ENCODE peak calls at places on chromosomes 3 and 15, in seven cellular contexts. F is cardiac muscle cell; O is CD4-positive, alpha-beta memory T cell; I is Panc1; Q is transverse colon; J is body of pancreas; P is psoas muscle. C is an unnamed sample. For H3K4me1, the result is how much of the 10 kb centered on the place peaks cover.

GRCh38 chr3:188342991-188343732 is 189.2 kb downstream of the LPP start:
- DNase-seq in I (no peak), O (no peak), F (no peak), J (no peak), Q (no peak), P (no peak), C (no peak)

GRCh38 chr15:48899793-48900192 is 21.9 kb downstream of the EID1 start:
- DNase-seq in O (no peak), Q (no peak), F (no peak), I (no peak), P (no peak), J (no peak), C (no peak)

GRCh38 chr15:37628507-37628906 is 305.9 kb upstream of the TMCO5A start:
- DNase-seq in Q (no peak), J (no peak), I (no peak), P (no peak), F (no peak), O (no peak), C (no peak)

GRCh38 chr3:55721716-55722484 is 234.8 kb upstream of the WNT5A start:
- DNase-seq in Q (peak), J (peak), O (no peak), P (peak), F (peak), I (no peak), C (peak)

GRCh38 chr3:13543251-13543650 is 5.7 kb upstream of the FBLN2 start:
- DNase-seq in Q (peak), F (no peak), J (peak), O (no peak), P (peak), I (no peak), C (peak)

GRCh38 chr3:56645407-56645806 is 37.7 kb downstream of the TASOR start:
- DNase-seq in J (no peak), P (no peak), O (no peak), F (no peak), Q (no peak), I (no peak), C (no peak)

GRCh38 chr15:101187820-101188516 is 63.9 kb downstream of the CHSY1 start:
- DNase-seq in I (no peak), F (peak), P (no peak), O (no peak), Q (no peak), J (peak), C (no peak)

GRCh38 chr3:148023994-148024393 is 614.8 kb downstream of the ZIC1 start:
- DNase-seq in O (no peak), J (peak), F (no peak), I (no peak), P (no peak), Q (no peak), C (no peak)

GRCh38 chr15:66008920-66009572 is 139.8 kb downstream of the RAB11A start:
- DNase-seq in P (no peak), I (no peak), Q (peak), O (no peak), J (no peak), F (no peak), C (no peak)

GRCh38 chr3:197007296-197007940 is 22.2 kb downstream of the MELTF start:
- DNase-seq in P (peak), O (no peak), Q (no peak), J (no peak), I (no peak), F (no peak), C (no peak)
- H3K4me1 ChIP-seq in P (under half), O (under half), Q (under half), J (under half), I (under half), F (under half), C (under half)

GRCh38 chr3:25654576-25654975 is 10.1 kb downstream of the TOP2B start:
- DNase-seq in Q (no peak), O (no peak), F (no peak), P (no peak), I (no peak), J (no peak), C (no peak)
- H3K4me3 ChIP-seq in Q (no peak), O (no peak), F (no peak), P (no peak), I (no peak), J (no peak), C (no peak)

DNA sequence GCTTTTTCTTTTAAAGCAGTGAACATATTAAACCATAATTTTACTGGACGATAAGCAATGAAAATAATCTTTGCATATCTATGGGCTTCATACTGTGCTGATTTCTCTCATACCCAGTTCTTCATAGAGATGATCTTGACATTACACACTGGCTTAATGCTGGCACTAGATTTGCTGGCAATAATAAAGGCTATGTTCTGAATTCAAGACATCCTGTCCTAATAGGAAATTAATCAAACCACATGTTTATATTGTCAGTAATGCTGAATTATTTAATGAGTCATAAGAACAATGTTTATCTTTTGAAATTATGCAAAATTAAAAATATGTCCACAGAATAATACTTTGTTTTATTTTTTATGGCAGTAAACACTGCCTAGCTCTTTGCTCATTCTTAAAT is 643.2 kb downstream of the OTOL1 start:
- DNase-seq in I (no peak), P (no peak), O (no peak), J (no peak), Q (no peak), F (no peak), C (no peak)
- H3K4me1 ChIP-seq in I (under half), P (under half), O (under half), J (under half), Q (under half), F (under half), C (under half)

GRCh38 chr3:151541184-151541583 is 80.3 kb upstream of the IGSF10 start:
- DNase-seq in J (no peak), O (no peak), F (no peak), P (no peak), I (no peak), Q (no peak), C (no peak)

GRCh38 chr3:151537751-151538150 is 76.9 kb upstream of the IGSF10 start:
- DNase-seq in Q (no peak), I (no peak), J (no peak), P (no peak), F (no peak), O (no peak), C (peak)

GRCh38 chr3:151544164-151544548 is 83.3 kb upstream of the IGSF10 start:
- DNase-seq in I (no peak), O (no peak), Q (no peak), J (no peak), P (no peak), F (no peak), C (no peak)

GRCh38 chr3:151539599-151539998 is 78.7 kb upstream of the IGSF10 start:
- DNase-seq in F (no peak), J (no peak), O (no peak), I (no peak), P (no peak), Q (no peak), C (no peak)

GRCh38 chr3:151538706-151539403 is 78.0 kb upstream of the IGSF10 start:
- DNase-seq in J (peak), F (peak), O (no peak), Q (no peak), P (no peak), I (no peak), C (peak)
- H3K4me3 ChIP-seq in J (no peak), F (no peak), O (no peak), Q (no peak), P (peak), I (no peak), C (no peak)

DNA sequence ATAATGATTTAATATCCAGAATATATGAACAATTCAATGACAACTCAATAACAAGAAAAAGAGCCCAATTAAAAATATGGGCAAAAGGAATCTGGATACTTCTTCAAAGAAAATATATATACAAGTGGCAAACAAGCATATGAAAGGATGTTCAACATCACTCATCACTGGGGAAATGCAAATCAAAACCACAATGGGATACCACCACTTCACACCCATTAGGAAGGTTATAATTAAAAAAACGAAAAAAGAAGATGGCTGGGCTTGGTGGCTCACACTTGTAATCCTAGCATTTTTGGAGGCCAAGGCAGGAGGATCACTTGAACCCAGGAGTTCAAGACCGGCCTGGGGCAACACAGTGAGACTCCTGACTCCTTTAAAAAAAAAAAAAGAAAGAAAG is 4.1 kb downstream of the CCDC12 start:
- DNase-seq in J (no peak), Q (no peak), O (no peak), F (no peak), P (no peak), I (no peak), C (no peak)
- H3K4me1 ChIP-seq in J (half or more), Q (half or more), O (half or more), F (under half), P (half or more), I (under half), C (under half)

DNA sequence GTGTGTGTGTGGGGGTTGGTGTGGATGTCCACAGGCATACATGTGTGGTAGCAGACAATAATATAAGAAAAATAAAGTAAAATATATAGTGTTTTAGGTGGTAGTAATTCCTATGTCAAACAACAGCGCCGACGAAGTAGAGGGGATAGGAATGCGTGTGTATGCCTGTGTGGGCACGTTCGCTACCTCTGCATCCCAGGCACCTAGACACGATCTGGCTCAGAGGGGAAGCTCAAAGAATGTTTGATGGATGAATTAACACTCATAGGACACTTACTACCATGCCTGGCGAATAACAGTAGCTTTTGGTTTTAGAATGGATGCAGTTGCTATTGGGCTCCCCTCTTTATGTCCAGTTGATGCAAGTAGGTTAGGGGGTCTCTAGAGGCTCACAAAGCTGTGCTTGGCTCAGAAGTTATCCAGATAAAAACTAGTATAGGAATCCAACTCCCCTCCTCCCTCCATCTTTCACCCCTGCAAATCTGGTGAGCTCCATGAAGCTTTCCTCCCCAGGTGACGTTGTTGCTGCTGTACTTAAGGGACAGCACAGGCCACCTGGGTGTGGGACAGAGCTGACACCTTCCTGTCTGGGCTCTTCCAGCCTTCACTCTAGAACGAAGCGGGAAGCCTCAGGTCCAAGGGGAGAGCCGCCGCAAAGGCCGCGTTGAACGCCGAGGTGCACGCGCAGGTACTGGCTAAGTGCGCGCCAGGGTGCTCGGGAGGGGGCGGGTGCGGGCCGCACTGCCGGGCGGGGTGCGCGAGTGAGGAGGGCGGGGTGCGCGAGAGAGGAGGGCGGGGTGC is 192.6 kb upstream of the LYSMD4 start:
- DNase-seq in Q (peak), J (peak), P (peak), O (peak), F (peak), I (no peak), C (peak)
- H3K4me3 ChIP-seq in Q (peak), J (no peak), P (peak), O (peak), F (peak), I (peak), C (peak)

GRCh38 chr15:67100808-67101581 is 35.6 kb downstream of the SMAD3 start:
- DNase-seq in F (no peak), J (no peak), O (no peak), P (no peak), Q (no peak), I (no peak), C (no peak)
- H3K4me1 ChIP-seq in F (under half), J (half or more), O (half or more), P (half or more), Q (half or more), I (half or more), C (half or more)

GRCh38 chr3:190323241-190323617 is 983 bp upstream of the CLDN1 start:
- DNase-seq in F (no peak), P (no peak), J (peak), I (no peak), O (no peak), Q (no peak), C (peak)
- H3K4me3 ChIP-seq in F (no peak), P (no peak), J (no peak), I (no peak), O (no peak), Q (no peak), C (peak)

DNA sequence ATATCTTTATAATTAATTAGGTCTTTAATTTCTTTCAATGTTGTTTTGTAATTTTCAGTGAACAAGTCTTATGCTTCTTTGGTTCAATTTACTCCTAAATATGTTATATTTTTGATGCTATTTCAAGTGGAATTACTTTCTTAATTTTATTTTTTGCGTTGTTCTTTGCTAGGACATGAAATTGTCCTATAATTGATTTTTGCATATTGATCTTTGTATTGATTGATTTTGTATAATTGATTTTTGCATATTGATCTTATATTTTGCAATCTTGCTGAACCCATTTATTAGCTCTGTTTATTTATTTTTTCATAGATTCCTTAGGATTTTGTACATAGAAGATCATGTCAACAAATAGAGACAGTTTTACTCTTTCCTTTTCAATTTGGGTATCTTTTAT is 37.0 kb upstream of the CCDC50 start:
- DNase-seq in F (no peak), J (no peak), Q (no peak), I (no peak), O (no peak), P (no peak), C (no peak)
- H3K4me1 ChIP-seq in F (under half), J (under half), Q (under half), I (under half), O (under half), P (under half), C (under half)

C was measured in SJSA1.